ENCODE peak calls at places on chromosome 12, in four cellular contexts. E, V, Q and B are unnamed samples.

GRCh38 chr12:120283318-120283717 is 8.4 kb downstream of the RNU4-2 start:
- DNase-seq in E (no peak), V (no peak), Q (no peak), B (no peak)

GRCh38 chr12:122090759-122091535 is 12.4 kb downstream of the MLXIP start:
- DNase-seq in E (no peak), V (no peak), Q (no peak), B (no peak)

GRCh38 chr12:126784328-126784921 is 1482.5 kb upstream of the TMEM132C start:
- DNase-seq in E (peak), V (peak), Q (peak), B (peak)

GRCh38 chr12:112170376-112170775 is 45.0 kb downstream of the TRAFD1 start:
- DNase-seq in E (no peak), V (peak), Q (peak), B (peak)

GRCh38 chr12:92987362-92987761 is 58.3 kb upstream of the EEA1 start:
- DNase-seq in E (peak), V (peak), Q (peak), B (no peak)

GRCh38 chr12:78284417-78284816 is 453.7 kb downstream of the NAV3 start:
- DNase-seq in E (no peak), V (no peak), Q (no peak), B (no peak)

GRCh38 chr12:54749191-54749818 is 101.1 kb upstream of the DCD start:
- DNase-seq in E (peak), V (peak), Q (peak), B (no peak)

GRCh38 chr12:126588586-126589249 is 1523.5 kb downstream of the AACS start:
- DNase-seq in E (no peak), V (no peak), Q (no peak), B (no peak)

GRCh38 chr12:27505124-27505523 is 18.9 kb upstream of the PPFIBP1 start:
- DNase-seq in E (no peak), V (no peak), Q (no peak), B (no peak)

GRCh38 chr12:109910969-109911348 is 10.9 kb downstream of the TCHP start:
- DNase-seq in E (peak), V (peak), Q (peak), B (peak)

GRCh38 chr12:88876867-88877266 is 296.6 kb upstream of the KITLG start:
- DNase-seq in E (no peak), V (no peak), Q (no peak), B (no peak)

GRCh38 chr12:104930388-104931326 is 27.4 kb downstream of the SLC41A2 start:
- DNase-seq in E (peak), V (no peak), Q (no peak), B (no peak)

GRCh38 chr12:26493656-26494055 is 298.3 kb downstream of the SSPN start:
- DNase-seq in E (no peak), V (no peak), Q (no peak), B (no peak)

GRCh38 chr12:103503546-103504480 is 8.0 kb upstream of the C12orf42 start:
- DNase-seq in E (peak), V (peak), Q (peak), B (peak)

GRCh38 chr12:103758310-103759089 is 82.5 kb downstream of the NT5DC3 start:
- DNase-seq in E (no peak), V (no peak), Q (no peak), B (no peak)

GRCh38 chr12:84756961-84757360 is 155.6 kb downstream of the SLC6A15 start:
- DNase-seq in E (no peak), V (no peak), Q (no peak), B (no peak)

GRCh38 chr12:51855586-51856428 is 7.3 kb upstream of the FIGNL2 start:
- DNase-seq in E (peak), V (no peak), Q (no peak), B (peak)

GRCh38 chr12:132125736-132126135 is 18.4 kb downstream of the DDX51 start:
- DNase-seq in E (no peak), V (no peak), Q (no peak), B (no peak)

GRCh38 chr12:76880156-76881023 is 1.6 kb upstream of the CSRP2 start:
- DNase-seq in E (peak), V (no peak), Q (no peak), B (no peak)

GRCh38 chr12:68762691-68763090 is 16.7 kb downstream of the SLC35E3 start:
- DNase-seq in E (no peak), V (no peak), Q (no peak), B (no peak)

GRCh38 chr12:56160160-56160763 is 2.1 kb downstream of the MYL6 start:
- DNase-seq in E (no peak), V (no peak), Q (no peak), B (no peak)

GRCh38 chr12:107133462-107133861 is 40.1 kb upstream of the CRY1 start:
- DNase-seq in E (no peak), V (no peak), Q (no peak), B (no peak)

GRCh38 chr12:124786065-124786964 is 77.3 kb downstream of the SCARB1 start:
- DNase-seq in E (no peak), V (peak), Q (no peak), B (peak)

GRCh38 chr12:54306925-54307731 is 6.3 kb upstream of the NFE2 start:
- DNase-seq in E (peak), V (no peak), Q (peak), B (peak)

GRCh38 chr12:12461281-12461922 is 101.3 kb downstream of the DUSP16 start:
- DNase-seq in E (no peak), V (no peak), Q (no peak), B (no peak)
- TF ChIP-seq ELF4 in E (no peak), V (no peak), Q (no peak), B (no peak)

GRCh38 chr12:10143205-10143604 is 13.2 kb upstream of the CLEC7A start:
- DNase-seq in E (no peak), V (no peak), Q (no peak), B (no peak)
- TF ChIP-seq ELF4 in E (no peak), V (no peak), Q (no peak), B (no peak)

GRCh38 chr12:8996682-8997405 is 7.5 kb downstream of the KLRG1 start:
- DNase-seq in E (no peak), V (no peak), Q (peak), B (no peak)
- TF ChIP-seq ELF4 in E (no peak), V (no peak), Q (no peak), B (no peak)

GRCh38 chr12:75707983-75708382 is 196.6 kb upstream of the KRR1 start:
- DNase-seq in E (no peak), V (no peak), Q (no peak), B (no peak)

GRCh38 chr12:75705749-75706719 is 194.6 kb upstream of the KRR1 start:
- DNase-seq in E (no peak), V (peak), Q (peak), B (no peak)

GRCh38 chr12:75704664-75705063 is 193.3 kb upstream of the KRR1 start:
- DNase-seq in E (no peak), V (peak), Q (no peak), B (no peak)

GRCh38 chr12:75708829-75709228 is 197.4 kb upstream of the KRR1 start:
- DNase-seq in E (peak), V (no peak), Q (no peak), B (no peak)

DNA sequence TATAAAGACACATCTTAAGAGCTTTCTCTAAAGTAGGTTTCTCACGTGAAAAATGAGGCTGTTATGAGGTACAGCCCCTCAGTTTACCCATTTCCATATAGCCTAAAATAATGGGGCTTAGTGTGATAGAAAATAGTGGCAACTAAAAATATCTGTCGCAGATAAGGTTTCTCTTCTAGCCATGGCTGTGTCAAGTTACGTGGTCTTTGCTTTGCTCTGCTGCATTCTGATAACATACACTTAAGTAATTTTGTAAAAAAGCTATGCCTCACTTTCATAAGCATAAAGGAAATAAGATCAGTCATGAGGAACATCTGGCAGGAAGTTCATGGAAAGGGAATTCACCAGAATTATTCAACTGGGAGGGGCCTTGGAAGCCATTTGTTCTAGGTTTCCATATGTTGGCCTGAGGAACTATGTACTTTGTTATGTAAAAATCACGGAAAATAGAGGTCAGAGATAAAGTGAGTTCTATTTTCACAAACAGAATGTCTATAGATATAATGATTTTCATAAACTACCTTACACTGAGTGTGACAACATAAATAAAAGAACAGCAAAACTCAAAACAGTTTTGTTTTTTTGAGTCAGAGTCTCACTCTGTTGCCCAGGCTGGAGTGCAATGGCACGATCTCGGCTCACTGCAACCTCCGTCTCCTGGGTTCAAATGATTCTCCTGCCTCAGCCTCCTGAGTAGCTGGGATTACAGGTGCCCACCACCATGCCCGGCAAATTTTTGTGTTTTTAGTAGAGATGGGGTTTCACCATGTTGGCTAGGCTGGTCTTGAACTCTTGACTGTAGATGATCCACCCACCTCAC is 195.6 kb upstream of the KRR1 start:
- DNase-seq in E (no peak), V (no peak), Q (peak), B (no peak)
- TF ChIP-seq ELF4 in E (no peak), V (no peak), Q (no peak), B (no peak)